ENCODE peak calls at places on chromosomes 5 and 9, in five cellular contexts. H is CD4-positive, alpha-beta T cell; E is skeletal muscle cell; K is Calu3; O is hypothalamus. U is an unnamed sample.

GRCh38 chr9:92328225-92328624 is 2.5 kb downstream of the CENPP start:
- DNase-seq in H (no peak), E (peak), K (peak), O (no peak), U (no peak)

GRCh38 chr9:16396389-16396788 is 474.1 kb downstream of the BNC2 start:
- DNase-seq in H (no peak), E (peak), K (no peak), O (no peak), U (no peak)

GRCh38 chr5:36073595-36074216 is 7.0 kb upstream of the UGT3A2 start:
- DNase-seq in H (no peak), E (no peak), K (no peak), O (no peak), U (no peak)

GRCh38 chr9:20491612-20492011 is 130.7 kb downstream of the MLLT3 start:
- DNase-seq in H (no peak), E (no peak), K (no peak), O (no peak), U (no peak)

GRCh38 chr5:158922816-158923215 is 176.9 kb downstream of the EBF1 start:
- DNase-seq in H (no peak), E (no peak), K (no peak), O (no peak), U (no peak)

GRCh38 chr5:37308796-37309195 is 59.6 kb upstream of the CPLANE1 start:
- DNase-seq in H (no peak), E (no peak), K (no peak), O (no peak), U (no peak)

GRCh38 chr9:114433720-114434255 is 46.0 kb upstream of the AKNA start:
- DNase-seq in H (no peak), E (no peak), K (no peak), O (no peak), U (no peak)

GRCh38 chr5:149639718-149640117 is 58.4 kb downstream of the ARHGEF37 start:
- DNase-seq in H (no peak), E (no peak), K (no peak), O (no peak), U (no peak)

GRCh38 chr5:136886623-136887022 is 521.3 kb upstream of the TRPC7 start:
- DNase-seq in H (no peak), E (peak), K (no peak), O (no peak), U (no peak)